ENCODE peak calls at places on chromosomes 12 and 14, in four cellular contexts. H is IMR-90, T is H9, W is H1. B is an unnamed sample.

GRCh38 chr12:91182664-91183455 is at the start of gene DCN:
- DNase-seq in H (peak), T (no peak), W (no peak), B (no peak)

GRCh38 chr14:61388173-61388975 is 67.0 kb downstream of the PRKCH start:
- DNase-seq in H (no peak), T (no peak), W (no peak), B (peak)

GRCh38 chr14:88422919-88423318 is 37.5 kb downstream of the SPATA7 start:
- DNase-seq in H (peak), T (no peak), W (no peak), B (no peak)

GRCh38 chr12:99767809-99768208 is 120.3 kb downstream of the GARIN6 start:
- DNase-seq in H (peak), T (no peak), W (no peak), B (peak)

GRCh38 chr14:33848706-33849454 is 102.0 kb downstream of the EGLN3 start:
- DNase-seq in H (peak), T (peak), W (peak), B (peak)

GRCh38 chr14:99320105-99320572 is 48.1 kb upstream of the BCL11B start:
- DNase-seq in H (peak), T (peak), W (no peak), B (peak)

GRCh38 chr12:47038270-47038748 is 41.1 kb upstream of the PCED1B start:
- DNase-seq in H (peak), T (no peak), W (no peak), B (peak)

GRCh38 chr12:15200703-15201102 is 20.5 kb downstream of the RERG start:
- DNase-seq in H (no peak), T (no peak), W (no peak), B (no peak)

GRCh38 chr12:117580718-117581062 is 219.3 kb upstream of the NOS1 start:
- DNase-seq in H (no peak), T (peak), W (peak), B (peak)

GRCh38 chr14:77458249-77458950 is 507 bp downstream of the AHSA1 start:
- DNase-seq in H (peak), T (peak), W (no peak), B (peak)

GRCh38 chr12:27751386-27752047 is 28.5 kb upstream of the KLHL42 start:
- DNase-seq in H (no peak), T (no peak), W (no peak), B (no peak)

GRCh38 chr12:27123642-27124041 is 41.3 kb upstream of the C12orf71 start:
- DNase-seq in H (no peak), T (no peak), W (no peak), B (peak)

GRCh38 chr12:131135786-131136538 is 182.3 kb downstream of the ADGRD1 start:
- DNase-seq in H (no peak), T (peak), W (no peak), B (no peak)

GRCh38 chr14:66746316-66747006 is 238.5 kb downstream of the GPHN start:
- DNase-seq in H (peak), T (no peak), W (no peak), B (peak)

GRCh38 chr14:77424862-77425261 is 1.5 kb upstream of the NOXRED1 start:
- DNase-seq in H (no peak), T (peak), W (no peak), B (no peak)

GRCh38 chr12:69575346-69575745 is 9.9 kb upstream of the CCT2 start:
- DNase-seq in H (peak), T (no peak), W (no peak), B (no peak)

GRCh38 chr14:93007225-93007997 is 84.5 kb downstream of the CHGA start:
- DNase-seq in H (peak), T (no peak), W (no peak), B (no peak)

GRCh38 chr14:75088566-75089373 is 19.3 kb downstream of the ZC2HC1C start:
- DNase-seq in H (peak), T (peak), W (no peak), B (peak)

GRCh38 chr12:45326358-45326971 is 110.6 kb downstream of the ANO6 start:
- DNase-seq in H (no peak), T (no peak), W (no peak), B (no peak)

GRCh38 chr14:90720336-90720735 is 95.9 kb downstream of the TTC7B start:
- DNase-seq in H (peak), T (no peak), W (no peak), B (peak)

DNA sequence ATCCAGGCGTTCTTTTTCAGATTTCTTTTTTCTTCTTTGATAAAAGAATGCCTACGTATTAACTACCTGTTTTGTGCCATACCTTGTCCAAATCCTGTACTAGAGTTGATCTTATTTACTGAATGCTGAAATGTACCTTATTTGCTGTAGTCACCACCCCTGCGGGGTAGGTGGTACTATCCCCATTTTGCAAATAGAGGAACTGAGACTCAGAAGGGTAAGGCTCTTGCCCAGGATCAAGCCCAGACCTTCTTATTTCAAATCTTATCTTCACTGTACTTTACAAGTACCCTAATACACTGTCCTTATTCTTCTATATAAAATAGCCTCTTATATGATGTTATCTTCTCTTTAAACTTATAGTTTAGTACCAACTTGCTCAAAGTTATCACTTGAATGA is 206.5 kb downstream of the SLC41A2 start:
- DNase-seq in H (no peak), T (peak), W (no peak), B (no peak)
- H3K56ac ChIP-seq in H (no peak), T (no peak), W (no peak), B (no peak)

DNA sequence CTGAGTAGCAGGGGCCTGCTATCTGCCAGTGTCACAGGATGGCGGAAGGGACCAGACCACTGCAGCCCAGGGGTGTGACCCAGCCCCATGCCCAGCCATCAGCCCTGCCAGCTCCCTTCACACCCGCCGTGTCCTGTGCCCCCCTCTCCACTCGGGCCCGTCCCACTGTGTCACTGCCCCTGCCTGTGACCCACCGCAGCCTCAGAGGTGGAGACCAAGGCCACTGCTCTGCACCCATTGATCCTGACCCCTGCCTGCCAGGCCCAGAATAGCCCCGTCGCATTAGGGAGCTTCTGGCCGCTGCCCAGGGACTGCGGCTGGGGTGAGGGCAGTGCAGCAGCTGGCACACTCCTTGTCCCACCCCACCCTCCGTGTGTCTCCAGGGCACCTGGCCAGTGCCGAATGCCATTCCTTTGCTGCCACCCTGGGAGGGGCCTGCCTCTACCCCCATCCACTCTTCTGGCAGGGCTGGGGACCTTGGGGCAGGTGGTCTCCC is 2.1 kb upstream of the CRIP2 start:
- DNase-seq in H (no peak), T (no peak), W (no peak), B (no peak)
- H3K27ac ChIP-seq in H (no peak), T (no peak), W (no peak), B (no peak)

DNA sequence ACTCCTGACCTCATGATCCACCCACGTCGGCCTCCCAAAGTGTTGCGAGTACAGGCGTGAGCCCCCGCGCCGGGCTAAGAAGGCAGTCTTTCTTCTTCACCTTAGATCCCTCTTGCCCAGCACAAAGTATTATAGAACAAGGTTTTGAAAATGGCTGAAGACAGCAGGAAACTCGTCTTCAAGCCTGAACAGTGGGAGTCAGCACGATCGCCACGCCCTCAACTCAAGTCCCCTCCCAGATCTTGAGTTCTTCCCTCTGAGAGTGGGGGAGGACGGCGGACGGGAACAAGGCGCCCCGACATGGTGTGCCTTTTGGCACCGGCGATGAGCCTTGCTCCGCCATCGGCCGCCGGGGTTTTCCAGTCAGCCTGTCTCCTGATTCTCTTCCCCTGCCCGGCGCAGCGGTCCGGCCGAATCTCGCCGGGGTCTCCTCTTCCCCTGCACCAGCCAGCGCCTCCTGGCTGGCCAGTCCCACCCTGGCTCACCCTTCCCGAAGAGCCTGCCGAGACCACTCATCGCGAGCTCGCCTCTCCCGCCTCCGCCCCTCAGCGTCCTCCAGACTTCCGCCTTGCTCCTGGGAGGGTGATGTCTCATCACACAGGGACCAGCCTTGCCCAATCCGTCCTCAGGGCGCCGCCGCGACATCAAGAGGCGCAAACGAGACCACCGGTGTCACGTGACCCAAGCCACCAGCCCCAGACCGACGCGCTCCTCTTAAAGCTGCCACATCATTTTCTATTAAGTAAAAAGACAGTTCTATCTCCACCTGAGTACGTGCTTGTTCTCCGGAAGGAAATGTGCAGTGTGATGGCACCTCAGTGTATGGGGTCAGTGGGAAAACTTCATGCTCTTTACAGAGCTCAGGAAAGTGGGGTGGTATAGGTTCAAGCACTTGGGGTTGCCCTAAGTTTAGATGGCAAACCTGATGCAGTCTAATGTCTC is at the start of gene CHMP4A:
- DNase-seq in H (peak), T (peak), W (peak), B (peak)
- H3K56ac ChIP-seq in H (peak), T (peak), W (peak), B (peak)

GRCh38 chr12:125140918-125141573 is 75.8 kb downstream of the AACS start:
- DNase-seq in H (peak), T (no peak), W (no peak), B (peak)
- H3K27ac ChIP-seq in H (no peak), T (no peak), W (no peak), B (no peak)

GRCh38 chr12:57531836-57532235 is 9.2 kb downstream of the MBD6 start:
- DNase-seq in H (no peak), T (no peak), W (no peak), B (no peak)
- H3K56ac ChIP-seq in H (no peak), T (no peak), W (no peak), B (no peak)

GRCh38 chr14:68392393-68393085 is 400.3 kb downstream of the ZFP36L1 start:
- DNase-seq in H (no peak), T (no peak), W (no peak), B (no peak)
- H3K27ac ChIP-seq in H (no peak), T (no peak), W (no peak), B (no peak)